ENCODE peak calls at places on chromosomes 16 and 17, in five cellular contexts. L, G, S, V and M are unnamed samples.
A peak's percentile ranks its signal among the peaks of the same experiment; 100 is the strongest.

GRCh38 chr16:2150418-2151187 is 2.2 kb downstream of the RAB26 start:
- DNase-seq in L (peak; percentile 56), G (no peak), S (no peak), V (no peak), M (no peak)

GRCh38 chr17:4541328-4542002 is 13.7 kb downstream of the MYBBP1A start:
- DNase-seq in L (no peak), G (no peak), S (no peak), V (no peak), M (no peak)

GRCh38 chr16:75262104-75262799 is 10.8 kb upstream of the BCAR1 start:
- DNase-seq in L (no peak), G (peak; percentile 63), S (no peak), V (peak; percentile 63), M (peak; percentile 89)

GRCh38 chr17:59093702-59094231 is 12.9 kb downstream of the TRIM37 start:
- DNase-seq in L (peak; percentile 98), G (peak; percentile 21), S (no peak), V (peak; percentile 60), M (no peak)

GRCh38 chr17:6427284-6427781 is 7.6 kb downstream of the AIPL1 start:
- DNase-seq in L (peak; percentile 22), G (no peak), S (no peak), V (no peak), M (no peak)

GRCh38 chr17:64504769-64505319 is 1.2 kb downstream of the DDX5 start:
- DNase-seq in L (no peak), G (peak; percentile 41), S (no peak), V (peak; percentile 22), M (no peak)

GRCh38 chr16:13298676-13299075 is 397.3 kb downstream of the SHISA9 start:
- DNase-seq in L (no peak), G (no peak), S (no peak), V (no peak), M (no peak)

GRCh38 chr17:40361925-40362695 is 2.4 kb downstream of the GJD3 start:
- DNase-seq in L (no peak), G (no peak), S (no peak), V (no peak), M (no peak)

GRCh38 chr16:4661661-4662060 is 31.7 kb upstream of the NUDT16L1 start:
- DNase-seq in L (no peak), G (no peak), S (no peak), V (no peak), M (no peak)

GRCh38 chr17:59427425-59427921 is 96.0 kb downstream of the YPEL2 start:
- DNase-seq in L (peak; percentile 23), G (no peak), S (no peak), V (no peak), M (no peak)

GRCh38 chr17:3773511-3773910 is 27.5 kb downstream of the ITGAE start:
- DNase-seq in L (peak; percentile 62), G (no peak), S (no peak), V (no peak), M (no peak)

GRCh38 chr16:85263214-85263613 is 150.9 kb upstream of the CIBAR2 start:
- DNase-seq in L (no peak), G (no peak), S (no peak), V (no peak), M (no peak)

GRCh38 chr16:21685034-21685455 is 21.3 kb downstream of the OTOA start:
- DNase-seq in L (no peak), G (no peak), S (no peak), V (no peak), M (no peak)

GRCh38 chr16:50585331-50585776 is 37.2 kb downstream of the NKD1 start:
- DNase-seq in L (peak; percentile 58), G (peak; percentile 87), S (no peak), V (peak; percentile 90), M (peak; percentile 60)

GRCh38 chr17:48244121-48244711 is 136.7 kb downstream of the SNX11 start:
- DNase-seq in L (no peak), G (no peak), S (no peak), V (no peak), M (no peak)